ENCODE peak calls at places on chromosomes 1 and 21, in six cellular contexts. One of them, this sample, is unnamed.

GRCh38 chr1:205680073-205680851 is at the start of gene SLC45A3:
- ATAC-seq in HepG2: peak; percentile 33
- ATAC-seq in upper lobe of left lung: peak; percentile 17
- ATAC-seq in A549: peak; percentile 79
- ATAC-seq in K562: peak; percentile 56
- ATAC-seq in GM12878: peak; percentile 85
- ATAC-seq in this sample: peak; percentile 61

GRCh38 chr21:44579056-44579832 is 1.2 kb downstream of the KRTAP10-5 start:
- ATAC-seq in HepG2: no peak
- ATAC-seq in upper lobe of left lung: no peak
- ATAC-seq in A549: no peak
- ATAC-seq in K562: no peak
- ATAC-seq in GM12878: no peak
- ATAC-seq in this sample: no peak

GRCh38 chr1:117573386-117574040 is 32.3 kb upstream of the TENT5C start:
- ATAC-seq in HepG2: peak; percentile 71
- ATAC-seq in upper lobe of left lung: no peak
- ATAC-seq in A549: no peak
- ATAC-seq in K562: no peak
- ATAC-seq in GM12878: no peak
- ATAC-seq in this sample: no peak

GRCh38 chr1:245500546-245500945 is 345.8 kb downstream of the KIF26B start:
- ATAC-seq in HepG2: no peak
- ATAC-seq in upper lobe of left lung: no peak
- ATAC-seq in A549: no peak
- ATAC-seq in K562: no peak
- ATAC-seq in GM12878: no peak
- ATAC-seq in this sample: no peak

GRCh38 chr21:38476385-38476784 is 21.9 kb downstream of the ERG start:
- ATAC-seq in HepG2: no peak
- ATAC-seq in upper lobe of left lung: peak; percentile 64
- ATAC-seq in A549: no peak
- ATAC-seq in K562: peak; percentile 83
- ATAC-seq in GM12878: no peak
- ATAC-seq in this sample: peak; percentile 64

GRCh38 chr1:42319128-42319851 is 15.7 kb downstream of the FOXJ3 start:
- ATAC-seq in HepG2: no peak
- ATAC-seq in upper lobe of left lung: no peak
- ATAC-seq in A549: no peak
- ATAC-seq in K562: peak; percentile 10
- ATAC-seq in GM12878: no peak
- ATAC-seq in this sample: no peak

GRCh38 chr21:36075171-36075570 is 5.3 kb downstream of the CBR1 start:
- ATAC-seq in HepG2: no peak
- ATAC-seq in upper lobe of left lung: no peak
- ATAC-seq in A549: no peak
- ATAC-seq in K562: no peak
- ATAC-seq in GM12878: no peak
- ATAC-seq in this sample: no peak

GRCh38 chr1:172041102-172041501 is 199.8 kb downstream of the DNM3 start:
- ATAC-seq in HepG2: no peak
- ATAC-seq in upper lobe of left lung: no peak
- ATAC-seq in A549: no peak
- ATAC-seq in K562: no peak
- ATAC-seq in GM12878: no peak
- ATAC-seq in this sample: no peak

GRCh38 chr1:54486864-54487263 is 61.2 kb upstream of the ACOT11 start:
- ATAC-seq in HepG2: no peak
- ATAC-seq in upper lobe of left lung: no peak
- ATAC-seq in A549: no peak
- ATAC-seq in K562: no peak
- ATAC-seq in GM12878: no peak
- ATAC-seq in this sample: no peak

GRCh38 chr1:224675589-224675988 is 59.5 kb downstream of the CNIH3 start:
- ATAC-seq in HepG2: no peak
- ATAC-seq in upper lobe of left lung: no peak
- ATAC-seq in A549: no peak
- ATAC-seq in K562: no peak
- ATAC-seq in GM12878: peak; percentile 73
- ATAC-seq in this sample: no peak

GRCh38 chr1:236815941-236816340 is 20.8 kb downstream of the MTR start:
- ATAC-seq in HepG2: no peak
- ATAC-seq in upper lobe of left lung: no peak
- ATAC-seq in A549: no peak
- ATAC-seq in K562: no peak
- ATAC-seq in GM12878: no peak
- ATAC-seq in this sample: no peak

GRCh38 chr21:36852864-36853263 is 113.6 kb downstream of the HLCS start:
- ATAC-seq in HepG2: no peak
- ATAC-seq in upper lobe of left lung: no peak
- ATAC-seq in A549: no peak
- ATAC-seq in K562: no peak
- ATAC-seq in GM12878: no peak
- ATAC-seq in this sample: no peak

GRCh38 chr1:62082456-62083363 is 111.9 kb upstream of the L1TD1 start:
- ATAC-seq in HepG2: peak; percentile 83
- ATAC-seq in upper lobe of left lung: peak; percentile 74
- ATAC-seq in A549: peak; percentile 85
- ATAC-seq in K562: peak; percentile 93
- ATAC-seq in GM12878: peak; percentile 90
- ATAC-seq in this sample: no peak

GRCh38 chr1:230327892-230328284 is 98.2 kb downstream of the PGBD5 start:
- ATAC-seq in HepG2: no peak
- ATAC-seq in upper lobe of left lung: no peak
- ATAC-seq in A549: peak; percentile 63
- ATAC-seq in K562: peak; percentile 9
- ATAC-seq in GM12878: peak; percentile 93
- ATAC-seq in this sample: no peak
- TF ChIP-seq EP300 in HepG2: no peak
- TF ChIP-seq EP300 in upper lobe of left lung: no peak
- TF ChIP-seq EP300 in A549: no peak
- TF ChIP-seq EP300 in K562: no peak
- TF ChIP-seq EP300 in GM12878: no peak
- TF ChIP-seq EP300 in this sample: no peak

GRCh38 chr1:201499795-201500669 is 6.9 kb downstream of the CSRP1 start:
- ATAC-seq in HepG2: no peak
- ATAC-seq in upper lobe of left lung: no peak
- ATAC-seq in A549: no peak
- ATAC-seq in K562: no peak
- ATAC-seq in GM12878: no peak
- ATAC-seq in this sample: peak; percentile 0
- TF ChIP-seq POLR2A in HepG2: no peak
- TF ChIP-seq POLR2A in upper lobe of left lung: no peak
- TF ChIP-seq POLR2A in A549: no peak
- TF ChIP-seq POLR2A in K562: no peak
- TF ChIP-seq POLR2A in GM12878: no peak
- TF ChIP-seq POLR2A in this sample: no peak

DNA sequence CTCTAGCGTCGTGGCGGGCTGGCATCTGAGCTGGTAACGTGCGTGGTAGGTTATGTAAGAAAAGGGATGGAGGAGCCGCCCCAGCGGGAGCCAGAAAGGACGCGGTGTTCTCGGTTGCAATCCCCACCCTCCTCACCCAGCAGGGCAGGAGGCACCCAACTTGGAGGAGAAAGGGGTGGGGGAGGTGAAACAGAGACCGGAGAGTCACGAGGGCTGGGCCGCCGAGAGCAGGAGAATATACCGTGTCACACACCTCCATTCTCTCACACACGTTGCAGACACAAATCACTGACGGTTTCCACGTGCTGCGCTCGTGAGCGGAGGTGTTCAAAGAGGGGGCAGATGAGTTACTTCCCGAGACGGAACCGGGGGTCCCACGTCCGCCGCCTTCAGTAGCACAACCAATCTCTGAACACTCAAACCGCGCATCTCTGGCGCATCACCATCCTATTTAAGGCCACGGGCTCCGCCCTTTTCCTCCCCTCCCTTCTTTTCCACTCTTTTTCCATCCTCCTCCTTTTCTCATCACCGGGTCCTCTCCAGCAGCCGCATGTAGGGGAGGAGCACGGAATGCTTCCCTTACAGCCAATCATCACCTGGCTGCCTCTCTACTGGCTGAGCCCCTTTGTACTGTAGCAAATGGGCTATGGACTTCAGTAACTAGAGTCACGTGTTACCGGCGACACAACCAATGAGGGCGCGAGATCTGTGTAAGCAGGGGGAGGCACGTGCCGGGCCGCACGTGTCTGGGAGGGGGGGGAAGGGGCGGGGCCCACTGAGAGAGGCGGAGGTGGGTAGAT is at the start of gene CIART:
- ATAC-seq in HepG2: peak; percentile 19
- ATAC-seq in upper lobe of left lung: peak; percentile 97
- ATAC-seq in A549: peak; percentile 96
- ATAC-seq in K562: peak; percentile 60
- ATAC-seq in GM12878: peak; percentile 80
- ATAC-seq in this sample: peak; percentile 97
- TF ChIP-seq EP300 in HepG2: no peak
- TF ChIP-seq EP300 in upper lobe of left lung: peak; percentile 42
- TF ChIP-seq EP300 in A549: no peak
- TF ChIP-seq EP300 in K562: no peak
- TF ChIP-seq EP300 in GM12878: no peak
- TF ChIP-seq EP300 in this sample: peak; percentile 60

GRCh38 chr1:156096640-156097391 is 14.6 kb upstream of the MEX3A start:
- ATAC-seq in HepG2: peak; percentile 97
- ATAC-seq in upper lobe of left lung: peak; percentile 93
- ATAC-seq in A549: peak; percentile 96
- ATAC-seq in K562: peak; percentile 100
- ATAC-seq in GM12878: peak; percentile 87
- ATAC-seq in this sample: peak; percentile 94
- TF ChIP-seq POLR2A in HepG2: no peak
- TF ChIP-seq POLR2A in upper lobe of left lung: peak; percentile 19
- TF ChIP-seq POLR2A in A549: no peak
- TF ChIP-seq POLR2A in K562: no peak
- TF ChIP-seq POLR2A in GM12878: no peak
- TF ChIP-seq POLR2A in this sample: no peak

GRCh38 chr1:33397994-33398393 is 32.9 kb downstream of the PHC2 start:
- ATAC-seq in HepG2: no peak
- ATAC-seq in upper lobe of left lung: no peak
- ATAC-seq in A549: no peak
- ATAC-seq in K562: no peak
- ATAC-seq in GM12878: no peak
- ATAC-seq in this sample: no peak
- TF ChIP-seq EP300 in HepG2: no peak
- TF ChIP-seq EP300 in upper lobe of left lung: no peak
- TF ChIP-seq EP300 in A549: no peak
- TF ChIP-seq EP300 in K562: no peak
- TF ChIP-seq EP300 in GM12878: no peak
- TF ChIP-seq EP300 in this sample: no peak

This sample was measured in gastroesophageal sphincter.